ENCODE peak calls at places on chromosomes 12 and 14, in six cellular contexts. One of them, this sample, is unnamed.

GRCh38 chr12:77122236-77122635 is 56.9 kb upstream of the E2F7 start:
- DNase-seq in A549: no peak
- DNase-seq in gastrocnemius medialis: no peak
- DNase-seq in HCT116: peak
- DNase-seq in NB4: no peak
- DNase-seq in ovary: no peak
- DNase-seq in this sample: no peak

GRCh38 chr12:49111206-49111605 is 559 bp upstream of the LMBR1L start:
- DNase-seq in A549: no peak
- DNase-seq in gastrocnemius medialis: no peak
- DNase-seq in HCT116: no peak
- DNase-seq in NB4: no peak
- DNase-seq in ovary: no peak
- DNase-seq in this sample: no peak

GRCh38 chr12:75439048-75439447 is 41.5 kb upstream of the GLIPR1 start:
- DNase-seq in A549: no peak
- DNase-seq in gastrocnemius medialis: no peak
- DNase-seq in HCT116: no peak
- DNase-seq in NB4: no peak
- DNase-seq in ovary: no peak
- DNase-seq in this sample: no peak

GRCh38 chr14:103401223-103402214 is 16.3 kb downstream of the MARK3 start:
- DNase-seq in A549: no peak
- DNase-seq in gastrocnemius medialis: peak
- DNase-seq in HCT116: no peak
- DNase-seq in NB4: peak
- DNase-seq in ovary: no peak
- DNase-seq in this sample: peak

GRCh38 chr14:103931422-103931821 is 3.2 kb downstream of the TDRD9 start:
- DNase-seq in A549: no peak
- DNase-seq in gastrocnemius medialis: no peak
- DNase-seq in HCT116: no peak
- DNase-seq in NB4: peak
- DNase-seq in ovary: no peak
- DNase-seq in this sample: no peak

GRCh38 chr14:78238141-78238540 is 68.0 kb downstream of the NRXN3 start:
- DNase-seq in A549: no peak
- DNase-seq in gastrocnemius medialis: no peak
- DNase-seq in HCT116: no peak
- DNase-seq in NB4: no peak
- DNase-seq in ovary: no peak
- DNase-seq in this sample: no peak

GRCh38 chr14:82537831-82538230 is 1004.2 kb upstream of the SEL1L start:
- DNase-seq in A549: no peak
- DNase-seq in gastrocnemius medialis: no peak
- DNase-seq in HCT116: no peak
- DNase-seq in NB4: no peak
- DNase-seq in ovary: no peak
- DNase-seq in this sample: no peak

GRCh38 chr14:65226824-65227604 is 124.7 kb upstream of the MAX start:
- DNase-seq in A549: no peak
- DNase-seq in gastrocnemius medialis: no peak
- DNase-seq in HCT116: no peak
- DNase-seq in NB4: no peak
- DNase-seq in ovary: no peak
- DNase-seq in this sample: no peak

GRCh38 chr14:56989359-56989758 is 179.1 kb upstream of the OTX2 start:
- DNase-seq in A549: no peak
- DNase-seq in gastrocnemius medialis: no peak
- DNase-seq in HCT116: no peak
- DNase-seq in NB4: no peak
- DNase-seq in ovary: no peak
- DNase-seq in this sample: no peak

GRCh38 chr12:21775130-21775920 is 819 bp upstream of the KCNJ8 start:
- DNase-seq in A549: no peak
- DNase-seq in gastrocnemius medialis: no peak
- DNase-seq in HCT116: no peak
- DNase-seq in NB4: no peak
- DNase-seq in ovary: no peak
- DNase-seq in this sample: no peak

GRCh38 chr12:47155457-47156166 is 75.9 kb upstream of the AMIGO2 start:
- DNase-seq in A549: no peak
- DNase-seq in gastrocnemius medialis: no peak
- DNase-seq in HCT116: no peak
- DNase-seq in NB4: no peak
- DNase-seq in ovary: no peak
- DNase-seq in this sample: no peak

GRCh38 chr12:40946612-40947194 is 241.4 kb upstream of the PDZRN4 start:
- DNase-seq in A549: peak
- DNase-seq in gastrocnemius medialis: no peak
- DNase-seq in HCT116: peak
- DNase-seq in NB4: peak
- DNase-seq in ovary: no peak
- DNase-seq in this sample: no peak

GRCh38 chr14:88904206-88904647 is 79.8 kb downstream of the TTC8 start:
- DNase-seq in A549: no peak
- DNase-seq in gastrocnemius medialis: no peak
- DNase-seq in HCT116: no peak
- DNase-seq in NB4: no peak
- DNase-seq in ovary: no peak
- DNase-seq in this sample: no peak

GRCh38 chr12:55694188-55694515 is 13.6 kb downstream of the ITGA7 start:
- DNase-seq in A549: no peak
- DNase-seq in gastrocnemius medialis: no peak
- DNase-seq in HCT116: no peak
- DNase-seq in NB4: no peak
- DNase-seq in ovary: peak
- DNase-seq in this sample: no peak

GRCh38 chr14:68653108-68653507 is 139.8 kb downstream of the ZFP36L1 start:
- DNase-seq in A549: no peak
- DNase-seq in gastrocnemius medialis: no peak
- DNase-seq in HCT116: no peak
- DNase-seq in NB4: no peak
- DNase-seq in ovary: no peak
- DNase-seq in this sample: no peak

GRCh38 chr12:91769736-91770135 is 375.9 kb downstream of the BTG1 start:
- DNase-seq in A549: no peak
- DNase-seq in gastrocnemius medialis: no peak
- DNase-seq in HCT116: no peak
- DNase-seq in NB4: no peak
- DNase-seq in ovary: no peak
- DNase-seq in this sample: no peak

GRCh38 chr14:51776102-51776894 is 84.1 kb upstream of the GNG2 start:
- DNase-seq in A549: peak
- DNase-seq in gastrocnemius medialis: peak
- DNase-seq in HCT116: peak
- DNase-seq in NB4: peak
- DNase-seq in ovary: peak
- DNase-seq in this sample: peak

GRCh38 chr14:89813485-89814080 is 140.9 kb downstream of the EFCAB11 start:
- DNase-seq in A549: no peak
- DNase-seq in gastrocnemius medialis: no peak
- DNase-seq in HCT116: no peak
- DNase-seq in NB4: peak
- DNase-seq in ovary: no peak
- DNase-seq in this sample: no peak

GRCh38 chr12:132410296-132410625 is 79.7 kb upstream of the FBRSL1 start:
- DNase-seq in A549: no peak
- DNase-seq in gastrocnemius medialis: no peak
- DNase-seq in HCT116: no peak
- DNase-seq in NB4: no peak
- DNase-seq in ovary: no peak
- DNase-seq in this sample: no peak

GRCh38 chr12:122834229-122834920 is 882 bp upstream of the HIP1R start:
- DNase-seq in A549: peak
- DNase-seq in gastrocnemius medialis: no peak
- DNase-seq in HCT116: peak
- DNase-seq in NB4: peak
- DNase-seq in ovary: peak
- DNase-seq in this sample: peak

GRCh38 chr12:96263449-96263902 is 69.3 kb downstream of the ELK3 start:
- DNase-seq in A549: no peak
- DNase-seq in gastrocnemius medialis: no peak
- DNase-seq in HCT116: no peak
- DNase-seq in NB4: no peak
- DNase-seq in ovary: no peak
- DNase-seq in this sample: no peak

GRCh38 chr12:75720807-75721206 is 209.4 kb upstream of the KRR1 start:
- DNase-seq in A549: no peak
- DNase-seq in gastrocnemius medialis: no peak
- DNase-seq in HCT116: no peak
- DNase-seq in NB4: no peak
- DNase-seq in ovary: no peak
- DNase-seq in this sample: no peak

GRCh38 chr14:97602438-97603117 is 805.4 kb downstream of the VRK1 start:
- DNase-seq in A549: no peak
- DNase-seq in gastrocnemius medialis: no peak
- DNase-seq in HCT116: no peak
- DNase-seq in NB4: no peak
- DNase-seq in ovary: no peak
- DNase-seq in this sample: no peak

GRCh38 chr14:68146812-68147211 is 327.2 kb downstream of the RAD51B start:
- DNase-seq in A549: peak
- DNase-seq in gastrocnemius medialis: no peak
- DNase-seq in HCT116: peak
- DNase-seq in NB4: no peak
- DNase-seq in ovary: no peak
- DNase-seq in this sample: no peak

GRCh38 chr12:111429760-111430417 is 24.2 kb downstream of the SH2B3 start:
- DNase-seq in A549: no peak
- DNase-seq in gastrocnemius medialis: no peak
- DNase-seq in HCT116: no peak
- DNase-seq in NB4: no peak
- DNase-seq in ovary: no peak
- DNase-seq in this sample: no peak

GRCh38 chr12:49089831-49090773 is 4.5 kb downstream of the DHH start:
- DNase-seq in A549: no peak
- DNase-seq in gastrocnemius medialis: no peak
- DNase-seq in HCT116: no peak
- DNase-seq in NB4: no peak
- DNase-seq in ovary: peak
- DNase-seq in this sample: peak

GRCh38 chr12:109844983-109845841 is 12.0 kb upstream of the TRPV4 start:
- DNase-seq in A549: peak
- DNase-seq in gastrocnemius medialis: peak
- DNase-seq in HCT116: peak
- DNase-seq in NB4: peak
- DNase-seq in ovary: peak
- DNase-seq in this sample: peak

DNA sequence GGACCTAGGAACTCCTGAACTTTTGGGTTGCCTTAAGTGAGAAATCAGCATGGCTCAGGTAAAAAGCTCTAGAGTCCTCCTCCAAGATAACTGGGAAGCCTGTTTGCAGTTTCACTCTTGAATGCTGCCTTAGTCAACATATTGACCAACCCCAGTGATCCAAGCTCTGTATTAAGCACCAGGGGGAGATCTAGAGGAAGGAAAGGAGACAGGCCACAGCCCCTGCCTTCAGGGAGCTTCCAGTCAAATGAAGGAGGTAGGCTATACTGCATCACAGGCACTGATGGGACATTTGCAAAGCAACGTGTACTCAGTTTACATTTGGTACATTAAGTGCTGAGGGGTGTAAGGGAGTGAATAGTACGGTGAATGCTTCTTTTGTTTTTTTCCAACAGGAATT is 1.2 kb upstream of the CSAD start:
- DNase-seq in A549: no peak
- DNase-seq in gastrocnemius medialis: no peak
- DNase-seq in HCT116: no peak
- DNase-seq in NB4: no peak
- DNase-seq in ovary: no peak
- DNase-seq in this sample: no peak
- H3K4me3 ChIP-seq in A549: peak
- H3K4me3 ChIP-seq in gastrocnemius medialis: peak
- H3K4me3 ChIP-seq in HCT116: peak
- H3K4me3 ChIP-seq in NB4: peak
- H3K4me3 ChIP-seq in ovary: peak
- H3K4me3 ChIP-seq in this sample: peak

DNA sequence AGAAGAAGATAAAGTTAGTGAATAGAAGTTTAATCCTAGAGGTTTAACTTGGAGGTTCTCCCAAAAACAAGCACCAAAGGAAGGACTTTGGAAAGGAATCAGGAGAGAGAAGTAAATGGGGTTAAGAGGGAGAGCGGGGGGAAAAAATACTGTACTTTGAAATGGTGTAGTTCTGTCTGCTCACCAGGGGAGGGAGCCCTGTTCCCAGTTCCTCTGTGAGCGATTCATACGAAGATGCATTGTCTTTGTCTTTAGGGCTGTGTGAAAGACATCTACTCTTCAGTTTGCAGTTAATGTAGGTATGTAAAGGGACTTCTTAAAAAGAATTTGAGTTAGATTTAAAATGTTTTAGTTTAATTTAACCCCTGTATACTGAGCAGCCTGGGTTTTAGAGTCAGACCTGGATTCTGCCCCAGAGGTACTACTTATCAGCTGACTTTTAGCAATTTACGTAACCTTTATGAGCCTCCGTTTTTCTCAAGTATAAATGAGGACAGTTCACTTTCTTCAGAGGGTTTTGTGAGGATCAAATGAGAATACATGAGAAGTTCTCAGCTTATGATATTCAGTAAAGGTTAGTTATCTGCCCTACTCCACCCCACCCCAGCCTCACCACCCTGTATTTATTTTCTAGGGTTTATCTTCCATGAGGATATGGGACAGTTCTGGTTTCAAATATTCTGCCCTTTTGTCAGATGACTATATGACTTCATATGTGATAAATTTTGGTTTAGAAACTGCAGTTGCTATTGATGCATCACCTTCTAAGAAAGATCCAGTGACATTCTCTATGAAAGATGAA is 82.6 kb upstream of the EVL start:
- DNase-seq in A549: peak
- DNase-seq in gastrocnemius medialis: peak
- DNase-seq in HCT116: peak
- DNase-seq in NB4: peak
- DNase-seq in ovary: peak
- DNase-seq in this sample: peak
- TF ChIP-seq POLR2A in A549: no peak
- TF ChIP-seq POLR2A in gastrocnemius medialis: no peak
- TF ChIP-seq POLR2A in HCT116: no peak
- TF ChIP-seq POLR2A in NB4: no peak
- TF ChIP-seq POLR2A in ovary: no peak
- TF ChIP-seq POLR2A in this sample: no peak

DNA sequence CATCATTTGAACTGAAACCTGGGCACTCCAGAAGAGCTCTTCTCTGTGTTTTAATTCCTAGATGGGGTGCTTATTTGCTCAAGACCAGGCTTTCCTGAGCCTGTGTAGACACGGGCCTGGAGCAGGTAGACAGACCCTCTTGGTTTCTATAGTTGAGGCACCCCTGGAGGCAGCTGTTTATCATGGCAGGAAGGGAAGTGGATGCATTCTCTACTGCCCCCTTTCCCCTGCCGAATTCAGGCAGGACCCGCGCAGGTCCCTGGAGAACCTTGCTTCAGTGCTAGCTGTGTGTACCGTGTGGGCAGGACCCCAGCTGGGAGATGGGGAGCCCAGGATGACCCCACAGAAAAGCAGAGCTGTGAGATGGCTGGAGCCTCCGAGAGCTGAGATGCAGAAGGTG is 6.0 kb downstream of the CACNA1C start:
- DNase-seq in A549: no peak
- DNase-seq in gastrocnemius medialis: no peak
- DNase-seq in HCT116: no peak
- DNase-seq in NB4: no peak
- DNase-seq in ovary: no peak
- DNase-seq in this sample: no peak
- H3K4me3 ChIP-seq in A549: no peak
- H3K4me3 ChIP-seq in gastrocnemius medialis: no peak
- H3K4me3 ChIP-seq in HCT116: no peak
- H3K4me3 ChIP-seq in NB4: no peak
- H3K4me3 ChIP-seq in ovary: no peak
- H3K4me3 ChIP-seq in this sample: no peak

GRCh38 chr12:19440019-19440858 is 947 bp downstream of the AEBP2 start:
- DNase-seq in A549: peak
- DNase-seq in gastrocnemius medialis: peak
- DNase-seq in HCT116: peak
- DNase-seq in NB4: peak
- DNase-seq in ovary: peak
- DNase-seq in this sample: peak
- TF ChIP-seq POLR2A in A549: no peak
- TF ChIP-seq POLR2A in gastrocnemius medialis: no peak
- TF ChIP-seq POLR2A in HCT116: no peak
- TF ChIP-seq POLR2A in NB4: no peak
- TF ChIP-seq POLR2A in ovary: no peak
- TF ChIP-seq POLR2A in this sample: no peak